ENCODE peak calls at places on chromosomes 1 and 21, in four cellular contexts. One of them, this sample, is unnamed.

GRCh38 chr1:43549921-43550597 is 19.4 kb downstream of the PTPRF start:
- DNase-seq in HEK293T: no peak
- DNase-seq in HepG2: no peak
- DNase-seq in K562: peak; percentile 90
- DNase-seq in this sample: peak; percentile 96

GRCh38 chr1:92877792-92878191 is 46.0 kb downstream of the RPL5 start:
- DNase-seq in HEK293T: no peak
- DNase-seq in HepG2: no peak
- DNase-seq in K562: no peak
- DNase-seq in this sample: no peak

GRCh38 chr1:204323887-204324286 is 35.8 kb downstream of the PLEKHA6 start:
- DNase-seq in HEK293T: no peak
- DNase-seq in HepG2: no peak
- DNase-seq in K562: no peak
- DNase-seq in this sample: no peak

GRCh38 chr1:2274231-2274967 is 46.3 kb downstream of the SKI start:
- DNase-seq in HEK293T: no peak
- DNase-seq in HepG2: no peak
- DNase-seq in K562: no peak
- DNase-seq in this sample: no peak

GRCh38 chr21:34337741-34338140 is 26.1 kb upstream of the KCNE2 start:
- DNase-seq in HEK293T: no peak
- DNase-seq in HepG2: no peak
- DNase-seq in K562: no peak
- DNase-seq in this sample: no peak

GRCh38 chr1:112714313-112715263 is 544 bp downstream of the PPM1J start:
- DNase-seq in HEK293T: no peak
- DNase-seq in HepG2: no peak
- DNase-seq in K562: peak; percentile 45
- DNase-seq in this sample: no peak

GRCh38 chr1:158943059-158943458 is 11.7 kb downstream of the PYHIN1 start:
- DNase-seq in HEK293T: no peak
- DNase-seq in HepG2: no peak
- DNase-seq in K562: no peak
- DNase-seq in this sample: no peak

GRCh38 chr1:205535866-205536758 is 31.6 kb downstream of the CDK18 start:
- DNase-seq in HEK293T: no peak
- DNase-seq in HepG2: no peak
- DNase-seq in K562: no peak
- DNase-seq in this sample: peak; percentile 3

GRCh38 chr1:66380452-66381212 is 153.3 kb upstream of the SGIP1 start:
- DNase-seq in HEK293T: no peak
- DNase-seq in HepG2: no peak
- DNase-seq in K562: no peak
- DNase-seq in this sample: no peak

GRCh38 chr1:91018006-91018405 is 3.8 kb downstream of the ZNF644 start:
- DNase-seq in HEK293T: peak; percentile 32
- DNase-seq in HepG2: peak; percentile 24
- DNase-seq in K562: no peak
- DNase-seq in this sample: no peak

GRCh38 chr1:180213401-180214177 is 16.5 kb upstream of the LHX4 start:
- DNase-seq in HEK293T: no peak
- DNase-seq in HepG2: no peak
- DNase-seq in K562: peak; percentile 100
- DNase-seq in this sample: peak; percentile 65

GRCh38 chr1:193013005-193013404 is 46.2 kb downstream of the UCHL5 start:
- DNase-seq in HEK293T: no peak
- DNase-seq in HepG2: no peak
- DNase-seq in K562: no peak
- DNase-seq in this sample: no peak

GRCh38 chr1:200905411-200906052 is 10.8 kb downstream of the INAVA start:
- DNase-seq in HEK293T: no peak
- DNase-seq in HepG2: peak; percentile 60
- DNase-seq in K562: no peak
- DNase-seq in this sample: no peak

GRCh38 chr1:201916649-201917249 is 28.1 kb downstream of the SHISA4 start:
- DNase-seq in HEK293T: peak; percentile 58
- DNase-seq in HepG2: peak; percentile 36
- DNase-seq in K562: peak; percentile 72
- DNase-seq in this sample: no peak

GRCh38 chr1:16630661-16631247 is 17.4 kb upstream of the NBPF1 start:
- DNase-seq in HEK293T: no peak
- DNase-seq in HepG2: no peak
- DNase-seq in K562: peak; percentile 85
- DNase-seq in this sample: no peak

GRCh38 chr1:180229483-180230415 is at the start of gene LHX4:
- DNase-seq in HEK293T: peak; percentile 91
- DNase-seq in HepG2: no peak
- DNase-seq in K562: peak; percentile 94
- DNase-seq in this sample: peak; percentile 76

GRCh38 chr21:31557421-31557955 is 102.0 kb upstream of the SOD1 start:
- DNase-seq in HEK293T: no peak
- DNase-seq in HepG2: no peak
- DNase-seq in K562: no peak
- DNase-seq in this sample: peak; percentile 60

GRCh38 chr21:16775056-16775455 is 737.8 kb upstream of the CXADR start:
- DNase-seq in HEK293T: no peak
- DNase-seq in HepG2: no peak
- DNase-seq in K562: no peak
- DNase-seq in this sample: peak; percentile 16

GRCh38 chr1:5391725-5392124 is 600.5 kb downstream of the NPHP4 start:
- DNase-seq in HEK293T: no peak
- DNase-seq in HepG2: no peak
- DNase-seq in K562: no peak
- DNase-seq in this sample: no peak

GRCh38 chr1:180177931-180178330 is 23.3 kb downstream of the QSOX1 start:
- DNase-seq in HEK293T: no peak
- DNase-seq in HepG2: no peak
- DNase-seq in K562: no peak
- DNase-seq in this sample: no peak

GRCh38 chr1:168138134-168138533 is 1.4 kb upstream of the GPR161 start:
- DNase-seq in HEK293T: no peak
- DNase-seq in HepG2: no peak
- DNase-seq in K562: no peak
- DNase-seq in this sample: no peak

GRCh38 chr1:233518344-233518743 is 95.6 kb upstream of the KCNK1 start:
- DNase-seq in HEK293T: peak; percentile 60
- DNase-seq in HepG2: no peak
- DNase-seq in K562: peak; percentile 81
- DNase-seq in this sample: peak; percentile 71

GRCh38 chr1:204250428-204251030 is 36.7 kb upstream of the GOLT1A start:
- DNase-seq in HEK293T: no peak
- DNase-seq in HepG2: no peak
- DNase-seq in K562: no peak
- DNase-seq in this sample: no peak

GRCh38 chr1:22922640-22923039 is 50.0 kb downstream of the LACTBL1 start:
- DNase-seq in HEK293T: no peak
- DNase-seq in HepG2: no peak
- DNase-seq in K562: no peak
- DNase-seq in this sample: no peak

GRCh38 chr21:40242586-40242985 is 375.3 kb downstream of the PCP4 start:
- DNase-seq in HEK293T: no peak
- DNase-seq in HepG2: no peak
- DNase-seq in K562: no peak
- DNase-seq in this sample: no peak

GRCh38 chr1:240905225-240905765 is 293.3 kb upstream of the GREM2 start:
- DNase-seq in HEK293T: no peak
- DNase-seq in HepG2: no peak
- DNase-seq in K562: no peak
- DNase-seq in this sample: no peak

GRCh38 chr1:230323686-230324085 is 102.4 kb downstream of the PGBD5 start:
- DNase-seq in HEK293T: no peak
- DNase-seq in HepG2: no peak
- DNase-seq in K562: no peak
- DNase-seq in this sample: no peak

GRCh38 chr1:229037806-229038405 is 233.0 kb upstream of the RAB4A start:
- DNase-seq in HEK293T: no peak
- DNase-seq in HepG2: no peak
- DNase-seq in K562: no peak
- DNase-seq in this sample: no peak

GRCh38 chr1:230368363-230368762 is 57.8 kb downstream of the PGBD5 start:
- DNase-seq in HEK293T: no peak
- DNase-seq in HepG2: no peak
- DNase-seq in K562: no peak
- DNase-seq in this sample: no peak

GRCh38 chr1:211196880-211197279 is 62.3 kb upstream of the RCOR3 start:
- DNase-seq in HEK293T: no peak
- DNase-seq in HepG2: no peak
- DNase-seq in K562: no peak
- DNase-seq in this sample: no peak

GRCh38 chr21:42398130-42398394 is 2.2 kb upstream of the TMPRSS3 start:
- DNase-seq in HEK293T: no peak
- DNase-seq in HepG2: no peak
- DNase-seq in K562: no peak
- DNase-seq in this sample: no peak

DNA sequence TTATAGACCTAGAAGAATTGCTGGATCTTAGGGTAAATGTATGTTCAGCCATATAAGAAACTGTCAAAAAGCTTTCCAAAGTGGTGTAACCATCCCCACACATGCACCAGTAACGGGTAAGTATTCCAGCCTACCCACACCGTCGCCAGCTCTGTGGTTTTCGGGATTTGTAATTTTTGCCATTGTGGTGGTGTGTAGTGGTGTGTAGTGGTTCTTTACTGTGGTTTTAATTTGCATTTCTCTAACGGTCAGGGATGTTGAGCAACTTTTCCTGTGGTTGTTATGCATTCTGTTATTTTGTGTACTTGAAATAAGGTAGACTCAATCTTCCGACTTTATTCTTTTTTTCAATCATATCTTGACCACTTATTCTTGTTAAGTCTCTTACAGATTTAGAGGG is 342.4 kb upstream of the AJAP1 start:
- DNase-seq in HEK293T: no peak
- DNase-seq in HepG2: no peak
- DNase-seq in K562: no peak
- DNase-seq in this sample: no peak
- TF ChIP-seq ELF4 in HEK293T: no peak
- TF ChIP-seq ELF4 in HepG2: no peak
- TF ChIP-seq ELF4 in K562: no peak
- TF ChIP-seq ELF4 in this sample: no peak

DNA sequence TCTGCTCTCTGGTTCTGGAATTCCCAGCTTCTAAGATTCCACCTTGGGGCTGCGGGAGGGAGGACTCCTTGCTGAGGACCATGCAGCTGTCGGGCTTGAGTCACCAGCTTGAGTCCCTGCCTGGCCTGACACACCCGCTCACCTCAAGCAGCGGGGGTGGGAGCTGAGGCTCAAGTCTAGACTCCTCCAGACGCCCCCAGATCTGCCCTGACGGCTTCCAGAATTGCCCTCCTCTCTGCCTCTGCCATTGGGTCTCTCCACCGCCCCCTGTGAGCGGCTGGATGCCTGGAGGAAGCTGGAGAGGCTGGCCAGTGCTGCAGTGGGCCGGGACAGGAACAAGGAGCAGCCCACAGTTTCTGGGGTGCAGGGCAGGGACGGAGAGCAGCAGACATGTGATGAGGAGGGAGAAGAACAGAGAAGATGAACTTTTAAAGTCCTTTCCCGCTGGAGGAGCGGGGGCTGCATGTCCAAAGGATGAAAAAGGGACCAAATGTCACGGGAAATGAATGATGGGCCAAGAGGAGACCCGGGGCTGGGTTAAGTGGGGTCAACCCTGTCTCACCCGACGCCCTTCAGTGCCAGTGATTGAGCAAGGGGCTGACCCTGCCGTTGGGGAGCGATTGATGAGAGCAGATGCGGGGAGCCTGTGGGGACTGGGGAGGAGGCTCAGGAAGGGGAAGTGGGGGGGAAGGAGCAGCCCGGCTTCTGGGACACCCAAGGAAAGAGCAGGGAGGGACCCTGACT is 13.5 kb downstream of the CRABP2 start:
- DNase-seq in HEK293T: no peak
- DNase-seq in HepG2: no peak
- DNase-seq in K562: peak; percentile 67
- DNase-seq in this sample: no peak
- TF ChIP-seq ELF4 in HEK293T: no peak
- TF ChIP-seq ELF4 in HepG2: no peak
- TF ChIP-seq ELF4 in K562: no peak
- TF ChIP-seq ELF4 in this sample: no peak

GRCh38 chr1:41731631-41732030 is 187.1 kb downstream of the HIVEP3 start:
- DNase-seq in HEK293T: no peak
- DNase-seq in HepG2: no peak
- DNase-seq in K562: no peak
- DNase-seq in this sample: no peak
- TF ChIP-seq ELF4 in HEK293T: no peak
- TF ChIP-seq ELF4 in HepG2: no peak
- TF ChIP-seq ELF4 in K562: no peak
- TF ChIP-seq ELF4 in this sample: no peak

GRCh38 chr1:165060285-165060793 is 296.2 kb downstream of the LMX1A start:
- DNase-seq in HEK293T: no peak
- DNase-seq in HepG2: no peak
- DNase-seq in K562: no peak
- DNase-seq in this sample: no peak
- TF ChIP-seq ELF4 in HEK293T: no peak
- TF ChIP-seq ELF4 in HepG2: no peak
- TF ChIP-seq ELF4 in K562: no peak
- TF ChIP-seq ELF4 in this sample: no peak

GRCh38 chr1:245707941-245708340 is 553.2 kb downstream of the KIF26B start:
- DNase-seq in HEK293T: no peak
- DNase-seq in HepG2: no peak
- DNase-seq in K562: no peak
- DNase-seq in this sample: no peak
- TF ChIP-seq ELF4 in HEK293T: no peak
- TF ChIP-seq ELF4 in HepG2: no peak
- TF ChIP-seq ELF4 in K562: no peak
- TF ChIP-seq ELF4 in this sample: no peak

GRCh38 chr1:236581528-236581927 is 22.8 kb downstream of the HEATR1 start:
- DNase-seq in HEK293T: no peak
- DNase-seq in HepG2: no peak
- DNase-seq in K562: no peak
- DNase-seq in this sample: no peak

GRCh38 chr1:236575523-236575922 is 28.8 kb downstream of the HEATR1 start:
- DNase-seq in HEK293T: no peak
- DNase-seq in HepG2: no peak
- DNase-seq in K562: no peak
- DNase-seq in this sample: no peak

DNA sequence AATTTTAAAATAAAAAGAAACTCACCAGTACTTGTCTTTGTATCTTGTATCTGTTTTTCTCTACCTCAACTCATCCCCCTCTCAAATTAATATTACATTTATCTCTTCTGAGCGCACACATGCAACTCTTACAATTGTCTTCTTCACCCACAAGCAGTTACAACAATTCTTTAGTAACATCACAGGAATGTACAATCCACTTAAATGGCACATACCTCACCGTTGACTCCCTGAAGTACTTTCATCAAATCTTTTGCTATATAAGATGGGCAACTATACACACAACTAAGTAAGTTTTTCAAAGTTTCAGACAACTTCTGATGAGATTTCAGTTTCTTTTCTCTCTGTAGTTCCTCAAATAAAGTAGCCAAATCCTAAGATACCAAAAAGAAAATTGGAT is 28.3 kb downstream of the HEATR1 start:
- DNase-seq in HEK293T: no peak
- DNase-seq in HepG2: no peak
- DNase-seq in K562: no peak
- DNase-seq in this sample: no peak
- TF ChIP-seq ELF4 in HEK293T: no peak
- TF ChIP-seq ELF4 in HepG2: no peak
- TF ChIP-seq ELF4 in K562: no peak
- TF ChIP-seq ELF4 in this sample: no peak

This sample was measured in WTC11.